ENCODE peak calls at places on chromosome 19, in six cellular contexts. H is GM12891, Z is HepG2, J is GM12878, N is H1, E is K562. D is an unnamed sample.

GRCh38 chr19:12868540-12869112 is 12.6 kb downstream of the DNASE2 start:
- DNase-seq in J (no peak), N (peak; percentile 76), H (peak; percentile 59), Z (no peak), E (peak; percentile 72), D (no peak)

GRCh38 chr19:6530385-6531162 is at the start of gene TNFSF9:
- DNase-seq in J (no peak), E (peak; percentile 90), N (peak; percentile 96), H (peak; percentile 68), Z (peak; percentile 73), D (peak; percentile 80)

GRCh38 chr19:17244618-17245534 is 843 bp downstream of the NR2F6 start:
- DNase-seq in N (no peak), J (no peak), Z (no peak), E (no peak), H (no peak), D (no peak)

GRCh38 chr19:57748029-57748428 is 1.4 kb downstream of the ZNF776 start:
- DNase-seq in H (no peak), Z (no peak), E (no peak), N (no peak), J (no peak), D (no peak)

GRCh38 chr19:29439021-29439420 is 86.8 kb upstream of the VSTM2B start:
- DNase-seq in H (no peak), E (no peak), J (no peak), N (no peak), Z (no peak), D (no peak)

GRCh38 chr19:13637664-13638063 is 126.7 kb upstream of the MRI1 start:
- DNase-seq in H (no peak), Z (no peak), E (no peak), N (no peak), J (no peak), D (no peak)

GRCh38 chr19:20860339-20860738 is 62.7 kb upstream of the ZNF85 start:
- DNase-seq in E (no peak), H (no peak), J (no peak), Z (no peak), N (no peak), D (no peak)

GRCh38 chr19:32067686-32068085 is 277.7 kb upstream of the ZNF507 start:
- DNase-seq in H (no peak), N (peak; percentile 60), Z (no peak), J (no peak), E (no peak), D (no peak)

GRCh38 chr19:44850641-44851109 is 4.6 kb downstream of the NECTIN2 start:
- DNase-seq in Z (no peak), N (no peak), E (no peak), H (no peak), J (no peak), D (no peak)

GRCh38 chr19:16235811-16236710 is 38.4 kb downstream of the AP1M1 start:
- DNase-seq in N (no peak), H (no peak), E (peak; percentile 6), J (no peak), Z (no peak), D (no peak)

GRCh38 chr19:31160346-31160926 is 188.8 kb downstream of the TSHZ3 start:
- DNase-seq in E (no peak), Z (no peak), N (no peak), J (no peak), H (no peak), D (no peak)

GRCh38 chr19:334296-335071 is 10.1 kb downstream of the MIER2 start:
- DNase-seq in J (no peak), N (no peak), E (no peak), H (no peak), Z (no peak), D (no peak)

GRCh38 chr19:24178207-24178606 is 91.2 kb downstream of the ZNF254 start:
- DNase-seq in E (no peak), N (no peak), H (no peak), J (no peak), Z (no peak), D (no peak)

GRCh38 chr19:47598407-47599349 is 10.3 kb upstream of the BICRA start:
- DNase-seq in J (no peak), N (peak; percentile 76), H (no peak), Z (peak; percentile 33), E (peak; percentile 17), D (no peak)

GRCh38 chr19:40523322-40524047 is 53.2 kb upstream of the SHKBP1 start:
- DNase-seq in J (no peak), H (peak; percentile 53), N (peak; percentile 87), Z (peak; percentile 61), E (peak; percentile 70), D (peak; percentile 48)

GRCh38 chr19:3357362-3357730 is 9.0 kb upstream of the NFIC start:
- DNase-seq in Z (no peak), N (no peak), H (no peak), J (no peak), E (no peak), D (no peak)

GRCh38 chr19:47729799-47730520 is 15.4 kb upstream of the NOP53 start:
- DNase-seq in J (no peak), Z (peak; percentile 57), H (no peak), N (peak; percentile 96), E (peak; percentile 97), D (no peak)

GRCh38 chr19:3466630-3467029 is 13.7 kb downstream of the SMIM24 start:
- DNase-seq in Z (no peak), N (no peak), E (peak; percentile 13), J (no peak), H (no peak), D (no peak)

GRCh38 chr19:49812997-49813861 is at the start of gene FUZ:
- DNase-seq in J (peak; percentile 90), N (peak; percentile 89), H (peak; percentile 81), Z (no peak), E (peak; percentile 89), D (peak; percentile 81)

GRCh38 chr19:12788025-12788681 is 3.1 kb upstream of the JUNB start:
- DNase-seq in Z (no peak), J (no peak), H (no peak), E (no peak), N (no peak), D (no peak)

GRCh38 chr19:45958763-45959516 is 14.7 kb downstream of the NOVA2 start:
- DNase-seq in J (no peak), N (no peak), H (no peak), Z (no peak), E (no peak), D (no peak)

GRCh38 chr19:8337728-8338127 is 5.3 kb downstream of the KANK3 start:
- DNase-seq in J (no peak), H (no peak), Z (no peak), N (no peak), E (no peak), D (no peak)

GRCh38 chr19:45542234-45542668 is 35.0 kb downstream of the VASP start:
- DNase-seq in H (no peak), E (no peak), Z (peak; percentile 63), J (no peak), N (no peak), D (no peak)

GRCh38 chr19:1130801-1131717 is 27.3 kb downstream of the GPX4 start:
- DNase-seq in J (no peak), Z (no peak), H (no peak), N (no peak), E (no peak), D (no peak)

GRCh38 chr19:31344403-31344802 is 4.8 kb downstream of the TSHZ3 start:
- DNase-seq in E (no peak), Z (no peak), H (no peak), N (no peak), J (no peak), D (no peak)

GRCh38 chr19:53864308-53864836 is 3.3 kb upstream of the MYADM start:
- DNase-seq in Z (peak; percentile 99), J (no peak), N (no peak), E (peak; percentile 1), H (no peak), D (no peak)

GRCh38 chr19:2488942-2489731 is 13.2 kb downstream of the GADD45B start:
- DNase-seq in N (peak; percentile 74), H (no peak), J (no peak), E (peak; percentile 5), Z (no peak), D (peak; percentile 61)

GRCh38 chr19:12603714-12604113 is 6.9 kb downstream of the ZNF490 start:
- DNase-seq in H (peak; percentile 41), J (peak; percentile 69), N (no peak), E (no peak), Z (no peak), D (peak; percentile 37)

GRCh38 chr19:5890099-5890498 is 13.5 kb downstream of the NDUFA11 start:
- DNase-seq in H (no peak), Z (no peak), J (no peak), E (no peak), N (no peak), D (no peak)

GRCh38 chr19:7856679-7857663 is 17.2 kb downstream of the PRR36 start:
- DNase-seq in E (no peak), J (no peak), Z (no peak), H (no peak), N (no peak), D (no peak)

GRCh38 chr19:36772341-36773222 is at the start of gene ZNF850:
- DNase-seq in N (peak; percentile 95), H (peak; percentile 32), J (peak; percentile 63), Z (peak; percentile 87), E (peak; percentile 76), D (peak; percentile 59)
- TF ChIP-seq POLR2A in N (peak; percentile 67), H (peak; percentile 55), J (peak; percentile 89), Z (peak; percentile 49), E (peak; percentile 77), D (peak; percentile 81)

GRCh38 chr19:52138614-52139290 is 986 bp downstream of the ZNF616 start:
- DNase-seq in H (peak; percentile 13), N (peak; percentile 75), Z (peak; percentile 34), E (peak; percentile 44), J (no peak), D (no peak)
- TF ChIP-seq TAF1 in H (no peak), N (peak; percentile 62), Z (no peak), E (no peak), J (no peak), D (no peak)

DNA sequence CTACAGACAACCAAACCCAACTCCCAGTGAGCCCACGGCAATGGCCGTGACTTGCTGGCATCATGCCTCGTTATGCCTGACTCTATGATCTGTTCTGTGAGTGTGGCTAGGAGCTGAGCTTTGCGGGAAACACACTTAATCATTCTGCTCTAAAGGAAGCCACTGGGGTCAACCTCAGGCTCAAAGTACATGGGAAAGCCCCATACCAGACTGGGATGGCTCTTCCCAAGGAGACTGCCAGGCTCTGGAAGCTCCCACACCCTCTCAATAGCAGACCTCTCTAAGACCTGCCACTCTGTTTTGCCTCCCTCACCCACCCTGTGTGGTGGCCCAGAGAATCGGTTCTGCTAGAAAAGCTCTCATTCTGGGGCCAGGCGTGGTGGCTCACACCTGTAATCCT is 2.2 kb downstream of the PEPD start:
- DNase-seq in J (no peak), Z (no peak), N (no peak), H (no peak), E (no peak), D (no peak)
- TF ChIP-seq POLR2A in J (no peak), Z (no peak), N (no peak), H (no peak), E (no peak), D (no peak)

GRCh38 chr19:42985588-42985987 is 40.7 kb downstream of the PSG11 start:
- DNase-seq in J (no peak), H (no peak), E (no peak), Z (no peak), N (no peak), D (no peak)

DNA sequence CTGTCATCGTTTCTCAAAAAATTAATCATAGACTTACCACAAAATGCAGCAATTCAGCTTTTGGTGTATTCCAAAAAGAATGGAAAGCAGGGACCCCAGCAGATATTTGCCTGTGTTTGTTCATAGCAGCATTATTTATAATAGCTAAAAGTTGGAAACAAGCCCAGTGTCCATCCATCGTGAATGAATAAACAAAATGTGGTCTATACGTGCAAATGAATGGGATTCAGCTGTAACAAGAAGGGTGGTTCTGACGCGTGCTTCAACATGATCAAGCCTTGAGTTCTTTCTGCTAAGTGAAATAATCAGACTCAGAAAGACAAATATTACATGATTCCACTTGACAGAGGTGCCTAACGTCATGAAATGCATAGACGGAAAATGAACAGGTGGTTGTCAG is 36.4 kb downstream of the PSG11 start:
- DNase-seq in H (no peak), J (no peak), E (no peak), N (no peak), Z (no peak), D (no peak)
- TF ChIP-seq TAF1 in H (no peak), J (no peak), E (no peak), N (no peak), Z (no peak), D (no peak)